ENCODE peak calls at places on chromosomes 16 and 17, in six cellular contexts. One of them, this sample, is unnamed.

GRCh38 chr17:17181666-17182600 is 24.2 kb downstream of the PLD6 start:
- DNase-seq in heart left ventricle: no peak
- DNase-seq in ascending aorta: no peak
- DNase-seq in heart right ventricle: no peak
- DNase-seq in tibial artery: no peak
- DNase-seq in uterus: no peak
- DNase-seq in this sample: no peak

GRCh38 chr16:60792437-60792836 is 1243.8 kb downstream of the CDH8 start:
- DNase-seq in ascending aorta: no peak
- DNase-seq in heart right ventricle: no peak
- DNase-seq in heart left ventricle: no peak
- DNase-seq in tibial artery: no peak
- DNase-seq in uterus: no peak
- DNase-seq in this sample: no peak

GRCh38 chr17:82020874-82021727 is 1.6 kb downstream of the CENPX start:
- DNase-seq in heart left ventricle: peak; percentile 76
- DNase-seq in uterus: peak; percentile 67
- DNase-seq in ascending aorta: no peak
- DNase-seq in tibial artery: peak; percentile 86
- DNase-seq in heart right ventricle: peak; percentile 71
- DNase-seq in this sample: no peak

GRCh38 chr17:14304876-14305636 is 4.2 kb downstream of the HS3ST3B1 start:
- DNase-seq in uterus: no peak
- DNase-seq in tibial artery: no peak
- DNase-seq in heart right ventricle: no peak
- DNase-seq in ascending aorta: no peak
- DNase-seq in heart left ventricle: no peak
- DNase-seq in this sample: no peak

GRCh38 chr16:23469814-23470213 is 16.8 kb upstream of the COG7 start:
- DNase-seq in heart left ventricle: no peak
- DNase-seq in ascending aorta: no peak
- DNase-seq in heart right ventricle: no peak
- DNase-seq in uterus: no peak
- DNase-seq in tibial artery: no peak
- DNase-seq in this sample: peak; percentile 40

GRCh38 chr17:81256616-81257015 is 17.5 kb downstream of the NDUFAF8 start:
- DNase-seq in heart right ventricle: peak; percentile 5
- DNase-seq in heart left ventricle: no peak
- DNase-seq in ascending aorta: no peak
- DNase-seq in tibial artery: no peak
- DNase-seq in uterus: no peak
- DNase-seq in this sample: no peak

GRCh38 chr17:2235792-2236365 is 67.7 kb downstream of the SMG6 start:
- DNase-seq in uterus: no peak
- DNase-seq in tibial artery: peak; percentile 65
- DNase-seq in heart left ventricle: peak; percentile 49
- DNase-seq in heart right ventricle: no peak
- DNase-seq in ascending aorta: no peak
- DNase-seq in this sample: no peak

GRCh38 chr16:82016268-82016667 is 5.0 kb upstream of the SDR42E1 start:
- DNase-seq in ascending aorta: no peak
- DNase-seq in uterus: no peak
- DNase-seq in tibial artery: no peak
- DNase-seq in heart left ventricle: no peak
- DNase-seq in heart right ventricle: no peak
- DNase-seq in this sample: no peak

GRCh38 chr16:11566398-11566797 is 20.3 kb downstream of the LITAF start:
- DNase-seq in uterus: no peak
- DNase-seq in tibial artery: peak; percentile 56
- DNase-seq in ascending aorta: no peak
- DNase-seq in heart right ventricle: no peak
- DNase-seq in heart left ventricle: no peak
- DNase-seq in this sample: no peak

GRCh38 chr17:76027159-76027839 is at the start of gene EVPL:
- DNase-seq in heart right ventricle: no peak
- DNase-seq in heart left ventricle: no peak
- DNase-seq in ascending aorta: no peak
- DNase-seq in uterus: no peak
- DNase-seq in tibial artery: no peak
- DNase-seq in this sample: peak; percentile 82

GRCh38 chr17:13776027-13776551 is 174.4 kb upstream of the HS3ST3A1 start:
- DNase-seq in uterus: no peak
- DNase-seq in ascending aorta: no peak
- DNase-seq in heart left ventricle: peak; percentile 60
- DNase-seq in tibial artery: no peak
- DNase-seq in heart right ventricle: peak; percentile 10
- DNase-seq in this sample: peak; percentile 76

GRCh38 chr17:57555636-57556175 is 189.4 kb downstream of the CCDC182 start:
- DNase-seq in heart left ventricle: no peak
- DNase-seq in ascending aorta: no peak
- DNase-seq in uterus: no peak
- DNase-seq in heart right ventricle: no peak
- DNase-seq in tibial artery: no peak
- DNase-seq in this sample: no peak

GRCh38 chr17:45976755-45977505 is 22.1 kb upstream of the STH start:
- DNase-seq in tibial artery: no peak
- DNase-seq in ascending aorta: no peak
- DNase-seq in heart left ventricle: no peak
- DNase-seq in heart right ventricle: no peak
- DNase-seq in uterus: no peak
- DNase-seq in this sample: no peak

GRCh38 chr17:64778367-64779290 is 116.5 kb upstream of the SMURF2 start:
- DNase-seq in ascending aorta: no peak
- DNase-seq in heart right ventricle: no peak
- DNase-seq in heart left ventricle: no peak
- DNase-seq in tibial artery: peak; percentile 67
- DNase-seq in uterus: peak; percentile 23
- DNase-seq in this sample: no peak
- H3K27ac ChIP-seq in ascending aorta: no peak overlapping the region
- H3K27ac ChIP-seq in heart right ventricle: no peak overlapping the region
- H3K27ac ChIP-seq in heart left ventricle: no peak overlapping the region
- H3K27ac ChIP-seq in tibial artery: no peak overlapping the region
- H3K27ac ChIP-seq in uterus: no peak overlapping the region
- H3K27ac ChIP-seq in this sample: no peak overlapping the region

DNA sequence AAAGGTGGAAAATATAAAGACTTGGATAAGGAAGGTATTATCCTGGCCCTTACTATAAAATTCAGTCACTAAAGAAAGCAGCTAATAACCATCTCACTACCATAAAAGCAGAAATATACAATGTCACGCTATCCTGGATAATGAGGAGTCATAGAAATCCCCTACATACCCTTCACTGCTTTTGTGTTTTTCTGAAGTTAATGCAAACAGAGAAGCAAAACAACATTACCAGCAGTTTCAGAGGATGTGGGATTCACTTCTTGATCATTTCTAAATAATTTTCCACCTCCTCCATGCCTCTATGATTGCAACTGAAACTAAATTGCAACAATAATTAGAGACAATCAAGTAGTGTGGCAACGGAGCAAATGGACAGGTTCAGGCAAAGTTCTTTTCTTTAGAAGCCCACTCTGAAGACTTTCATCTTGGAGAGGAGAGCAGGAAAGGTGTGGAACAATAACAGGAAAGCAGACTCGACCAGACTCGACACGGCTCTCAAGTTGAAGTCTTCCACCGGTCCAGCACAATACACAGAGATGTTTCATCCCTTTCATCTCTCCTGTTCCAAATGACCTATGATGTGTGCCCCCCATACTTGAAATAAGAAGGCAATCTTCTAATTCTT is 10.2 kb downstream of the CYTH1 start:
- DNase-seq in tibial artery: no peak
- DNase-seq in uterus: no peak
- DNase-seq in ascending aorta: no peak
- DNase-seq in heart right ventricle: no peak
- DNase-seq in heart left ventricle: no peak
- DNase-seq in this sample: no peak
- H3K27ac ChIP-seq in tibial artery: no peak overlapping the region
- H3K27ac ChIP-seq in uterus: peak overlapping the region; percentile 32
- H3K27ac ChIP-seq in ascending aorta: no peak overlapping the region
- H3K27ac ChIP-seq in heart right ventricle: peak overlapping the region; percentile 54
- H3K27ac ChIP-seq in heart left ventricle: no peak overlapping the region
- H3K27ac ChIP-seq in this sample: no peak overlapping the region

DNA sequence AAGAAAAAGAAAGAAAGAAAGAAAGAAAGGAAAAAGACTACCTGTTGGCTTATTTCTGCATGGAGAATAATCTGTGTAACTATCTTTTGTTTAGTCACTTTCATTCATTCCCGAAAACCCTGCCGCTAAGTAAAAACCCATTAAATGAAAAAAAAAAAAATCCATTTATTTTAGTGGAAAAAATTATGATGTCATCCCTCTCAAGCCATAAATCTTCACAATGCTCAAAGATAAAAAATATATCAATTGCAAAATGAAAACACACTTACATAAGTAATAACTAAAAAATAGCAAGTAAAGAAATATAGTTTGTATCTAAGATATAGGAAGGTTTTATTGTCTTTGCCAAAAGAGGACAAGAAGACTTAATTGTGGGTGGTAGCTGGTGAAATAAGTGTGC is 46.5 kb upstream of the CPPED1 start:
- DNase-seq in heart left ventricle: no peak
- DNase-seq in ascending aorta: no peak
- DNase-seq in heart right ventricle: no peak
- DNase-seq in uterus: no peak
- DNase-seq in tibial artery: no peak
- DNase-seq in this sample: no peak
- H3K27ac ChIP-seq in heart left ventricle: no peak overlapping the region
- H3K27ac ChIP-seq in ascending aorta: no peak overlapping the region
- H3K27ac ChIP-seq in heart right ventricle: no peak overlapping the region
- H3K27ac ChIP-seq in uterus: no peak overlapping the region
- H3K27ac ChIP-seq in tibial artery: no peak overlapping the region
- H3K27ac ChIP-seq in this sample: no peak overlapping the region

DNA sequence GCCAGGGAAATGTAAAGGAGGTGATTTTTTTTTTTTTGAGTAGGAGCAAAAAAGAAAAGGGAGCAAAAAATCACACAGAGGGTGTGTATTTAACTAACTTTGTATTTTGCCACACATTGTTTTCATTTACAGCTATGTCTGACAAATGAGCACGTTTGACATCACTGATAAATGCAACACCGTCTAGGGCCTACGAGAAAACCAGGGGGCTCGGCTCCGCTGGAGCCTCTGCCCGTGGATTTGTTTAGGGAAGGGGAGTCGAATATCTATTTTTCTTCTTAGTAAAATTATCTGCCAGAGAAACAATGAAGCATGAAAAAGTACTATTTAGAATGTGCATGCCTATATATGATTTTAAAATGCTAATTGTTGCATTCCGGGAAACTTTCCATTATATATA is 6.8 kb downstream of the MAF start:
- DNase-seq in ascending aorta: no peak
- DNase-seq in tibial artery: no peak
- DNase-seq in heart right ventricle: no peak
- DNase-seq in heart left ventricle: no peak
- DNase-seq in uterus: no peak
- DNase-seq in this sample: no peak
- H3K27ac ChIP-seq in ascending aorta: no peak overlapping the region
- H3K27ac ChIP-seq in tibial artery: peak overlapping the region; percentile 28
- H3K27ac ChIP-seq in heart right ventricle: no peak overlapping the region
- H3K27ac ChIP-seq in heart left ventricle: no peak overlapping the region
- H3K27ac ChIP-seq in uterus: peak overlapping the region; percentile 98
- H3K27ac ChIP-seq in this sample: no peak overlapping the region

This sample was measured in epithelial cell of prostate.